ENCODE peak calls at places on chromosomes 4 and X, in nine cellular contexts. D, E, F, M, T, R, B, Y and A are unnamed samples.
A peak's percentile ranks its signal among the peaks of the same experiment; 100 is the strongest.

GRCh38 chrX:150456466-150456865 is 93.3 kb downstream of the MAMLD1 start:
- DNase-seq in T (no peak), F (no peak), Y (no peak), B (no peak), D (no peak), R (peak; percentile 69), E (no peak), M (no peak), A (no peak)

GRCh38 chr4:93809773-93810172 is 18.8 kb upstream of the ATOH1 start:
- DNase-seq in F (no peak), R (no peak), D (no peak), Y (no peak), T (peak; percentile 75), E (no peak), M (peak; percentile 31), B (no peak), A (no peak)

GRCh38 chrX:133838761-133839676 is 146.4 kb downstream of the GPC3 start:
- DNase-seq in Y (peak; percentile 63), R (peak; percentile 10), B (no peak), T (no peak), M (no peak), D (peak; percentile 5), F (no peak), E (no peak), A (no peak)

GRCh38 chrX:24479924-24480722 is 15.0 kb downstream of the PDK3 start:
- DNase-seq in R (no peak), D (peak; percentile 89), Y (no peak), B (no peak), F (no peak), E (no peak), T (peak; percentile 33), M (no peak), A (no peak)

GRCh38 chrX:96729053-96729452 is 44.4 kb downstream of the DIAPH2 start:
- DNase-seq in B (no peak), E (no peak), T (no peak), M (no peak), D (no peak), F (no peak), R (no peak), Y (no peak), A (no peak)

GRCh38 chrX:68894513-68895338 is 65.9 kb downstream of the EFNB1 start:
- DNase-seq in Y (peak; percentile 77), E (peak; percentile 53), M (peak; percentile 64), T (peak; percentile 84), D (no peak), F (peak; percentile 30), B (peak; percentile 6), R (peak; percentile 33), A (peak; percentile 69)

GRCh38 chr4:78939667-78940008 is 400 bp upstream of the PAQR3 start:
- DNase-seq in E (no peak), M (no peak), D (no peak), Y (peak; percentile 21), F (no peak), T (no peak), R (no peak), B (no peak), A (no peak)

GRCh38 chr4:25160714-25161598 is 707 bp upstream of the SEPSECS start:
- DNase-seq in T (no peak), M (no peak), D (no peak), F (no peak), Y (no peak), B (no peak), E (no peak), R (peak; percentile 1), A (no peak)

GRCh38 chr4:86594559-86595425 is 677 bp downstream of the PTPN13 start:
- DNase-seq in F (no peak), T (peak; percentile 28), M (peak; percentile 32), D (peak; percentile 33), E (no peak), R (peak; percentile 66), Y (peak; percentile 78), B (peak; percentile 78), A (no peak)

GRCh38 chr4:2393353-2394270 is 24.8 kb downstream of the ZFYVE28 start:
- DNase-seq in Y (peak; percentile 79), E (no peak), D (no peak), B (no peak), F (no peak), R (no peak), M (peak; percentile 49), T (no peak), A (no peak)

GRCh38 chrX:50081282-50081955 is 119.4 kb downstream of the AKAP4 start:
- DNase-seq in E (no peak), F (no peak), Y (peak; percentile 50), T (peak; percentile 37), R (no peak), B (peak; percentile 5), D (no peak), M (peak; percentile 54), A (peak; percentile 23)

GRCh38 chr4:26815686-26816085 is 45.0 kb upstream of the STIM2 start:
- DNase-seq in B (no peak), M (no peak), R (no peak), F (no peak), T (no peak), Y (peak; percentile 18), D (no peak), E (no peak), A (no peak)

GRCh38 chr4:105895324-105895608 is at the start of gene NPNT:
- DNase-seq in D (no peak), E (no peak), T (peak; percentile 9), M (no peak), R (no peak), B (no peak), Y (peak; percentile 64), F (no peak), A (no peak)

GRCh38 chr4:149534779-149535178 is 280.9 kb downstream of the IQCM start:
- DNase-seq in B (no peak), F (no peak), Y (no peak), M (no peak), R (no peak), D (no peak), E (no peak), T (no peak), A (no peak)

GRCh38 chrX:41600266-41600665 is 88.5 kb upstream of the GPR34 start:
- DNase-seq in F (no peak), B (peak; percentile 52), Y (peak; percentile 11), D (no peak), M (no peak), T (no peak), R (peak; percentile 1), E (no peak), A (no peak)

GRCh38 chr4:53706422-53707032 is 115.2 kb upstream of the LNX1 start:
- DNase-seq in T (no peak), F (no peak), B (peak; percentile 47), E (no peak), M (no peak), Y (peak; percentile 68), D (no peak), R (peak; percentile 48), A (no peak)

GRCh38 chr4:37858112-37858511 is 31.6 kb downstream of the PGM2 start:
- DNase-seq in F (no peak), Y (no peak), T (no peak), D (no peak), E (no peak), B (no peak), M (no peak), R (no peak), A (no peak)

GRCh38 chr4:37864786-37865185 is 26.1 kb upstream of the TBC1D1 start:
- DNase-seq in M (no peak), E (no peak), T (no peak), B (no peak), D (no peak), F (no peak), Y (no peak), R (no peak), A (no peak)

DNA sequence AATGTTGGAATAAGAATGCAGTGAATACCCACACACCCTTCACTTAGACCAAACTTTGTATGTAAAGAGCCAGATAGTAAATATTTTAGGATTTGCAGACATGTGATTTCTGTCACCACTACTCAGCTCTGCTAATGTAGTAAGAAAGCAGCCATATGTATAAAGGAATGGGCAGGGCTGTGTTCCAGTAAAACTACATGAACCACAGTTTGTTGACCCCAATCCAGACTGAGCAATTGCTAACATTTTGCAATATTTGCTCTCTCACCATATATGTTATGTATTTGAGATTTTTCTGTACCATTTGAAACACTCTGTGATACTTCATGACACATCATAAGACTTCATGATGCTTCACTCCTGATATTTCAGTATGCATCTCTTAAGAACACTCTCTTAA is 32.0 kb upstream of the TBC1D1 start:
- DNase-seq in B (no peak), F (no peak), M (no peak), Y (no peak), D (no peak), T (no peak), R (no peak), E (no peak), A (no peak)
- H3K36me3 ChIP-seq in B (peaks cover 25% of the 10 kb centered on the region), F (no peaks in the 10 kb centered on the region), M (peaks cover 62% of the 10 kb centered on the region), Y (peaks cover 6% of the 10 kb centered on the region), D (peaks cover 2% of the 10 kb centered on the region), T (peaks cover 77% of the 10 kb centered on the region), R (peaks cover 20% of the 10 kb centered on the region), E (peaks cover 3% of the 10 kb centered on the region), A (no peaks in the 10 kb centered on the region)

GRCh38 chrX:19698125-19698524 is 182.8 kb upstream of the MAP3K15 start:
- DNase-seq in E (no peak), T (no peak), F (peak; percentile 15), Y (no peak), M (no peak), R (peak; percentile 19), D (no peak), B (no peak), A (no peak)

GRCh38 chrX:19698691-19699090 is 183.4 kb upstream of the MAP3K15 start:
- DNase-seq in Y (no peak), B (no peak), M (no peak), R (no peak), T (no peak), F (no peak), D (no peak), E (no peak), A (no peak)

GRCh38 chrX:19697416-19697815 is 182.1 kb upstream of the MAP3K15 start:
- DNase-seq in M (no peak), B (no peak), R (peak; percentile 44), F (no peak), D (no peak), T (no peak), E (no peak), Y (no peak), A (no peak)

GRCh38 chrX:19699151-19699550 is 183.8 kb upstream of the MAP3K15 start:
- DNase-seq in F (no peak), R (no peak), E (no peak), Y (no peak), D (no peak), B (no peak), T (no peak), M (no peak), A (no peak)

GRCh38 chrX:19695884-19696283 is 180.6 kb upstream of the MAP3K15 start:
- DNase-seq in B (no peak), M (no peak), D (no peak), E (no peak), R (peak; percentile 47), Y (no peak), T (no peak), F (no peak), A (no peak)
- H3K36me3 ChIP-seq in B (no peaks in the 10 kb centered on the region), M (peaks cover 9% of the 10 kb centered on the region), D (peaks cover 15% of the 10 kb centered on the region), E (no peaks in the 10 kb centered on the region), R (no peaks in the 10 kb centered on the region), Y (no peaks in the 10 kb centered on the region), T (no peaks in the 10 kb centered on the region), F (no peaks in the 10 kb centered on the region), A (no peaks in the 10 kb centered on the region)

GRCh38 chrX:10160221-10160620 is 3.4 kb downstream of the CLCN4 start:
- DNase-seq in M (no peak), R (no peak), E (no peak), D (no peak), Y (no peak), F (no peak), B (no peak), T (no peak), A (no peak)
- H3K36me3 ChIP-seq in M (no peaks in the 10 kb centered on the region), R (no peaks in the 10 kb centered on the region), E (no peaks in the 10 kb centered on the region), D (no peaks in the 10 kb centered on the region), Y (no peaks in the 10 kb centered on the region), F (no peaks in the 10 kb centered on the region), B (no peaks in the 10 kb centered on the region), T (no peaks in the 10 kb centered on the region), A (no peaks in the 10 kb centered on the region)

GRCh38 chr4:73099143-73099542 is 29.6 kb upstream of the COX18 start:
- DNase-seq in Y (no peak), D (no peak), M (no peak), T (no peak), B (no peak), E (no peak), F (no peak), R (no peak), A (no peak)
- H3K36me3 ChIP-seq in Y (peaks cover 31% of the 10 kb centered on the region), D (peaks cover 23% of the 10 kb centered on the region), M (peaks cover 88% of the 10 kb centered on the region), T (peaks cover 95% of the 10 kb centered on the region), B (peaks cover 48% of the 10 kb centered on the region), E (no peaks in the 10 kb centered on the region), F (no peaks in the 10 kb centered on the region), R (peaks cover 42% of the 10 kb centered on the region), A (no peaks in the 10 kb centered on the region)